ENCODE peak calls at places on chromosomes 6 and 20, in seven cellular contexts. J, K, E, R, Q, Z and L are unnamed samples.

GRCh38 chr6:159640322-159640721 is 52.7 kb downstream of the SOD2 start:
- DNase-seq in J (no peak), K (no peak), E (no peak), R (no peak), Q (no peak), Z (no peak), L (no peak)

GRCh38 chr20:39333211-39333610 is 371.1 kb downstream of the DHX35 start:
- DNase-seq in J (no peak), K (no peak), E (no peak), R (no peak), Q (no peak), Z (no peak), L (no peak)

GRCh38 chr6:43578748-43579147 is 2.8 kb downstream of the POLH start:
- DNase-seq in J (no peak), K (peak; percentile 23), E (no peak), R (no peak), Q (no peak), Z (no peak), L (no peak)

GRCh38 chr6:136035378-136036070 is 184.0 kb downstream of the PDE7B start:
- DNase-seq in J (peak; percentile 60), K (peak; percentile 72), E (no peak), R (peak; percentile 47), Q (no peak), Z (no peak), L (no peak)

GRCh38 chr6:85476532-85476931 is 26.6 kb downstream of the NT5E start:
- DNase-seq in J (no peak), K (no peak), E (no peak), R (no peak), Q (no peak), Z (no peak), L (no peak)

GRCh38 chr6:89057759-89058158 is 22.8 kb upstream of the PNRC1 start:
- DNase-seq in J (no peak), K (no peak), E (no peak), R (no peak), Q (no peak), Z (no peak), L (no peak)

GRCh38 chr20:44993343-44993742 is 27.0 kb downstream of the STK4 start:
- DNase-seq in J (peak; percentile 4), K (no peak), E (no peak), R (no peak), Q (no peak), Z (no peak), L (no peak)

GRCh38 chr6:40138273-40138720 is 204.0 kb upstream of the MOCS1 start:
- DNase-seq in J (no peak), K (no peak), E (no peak), R (no peak), Q (no peak), Z (no peak), L (no peak)

GRCh38 chr20:58306421-58307261 is 2.9 kb upstream of the RAB22A start:
- DNase-seq in J (no peak), K (peak; percentile 42), E (no peak), R (peak; percentile 66), Q (no peak), Z (peak; percentile 68), L (peak; percentile 17)

GRCh38 chr20:49687595-49688567 is 25.8 kb downstream of the B4GALT5 start:
- DNase-seq in J (no peak), K (no peak), E (no peak), R (no peak), Q (no peak), Z (no peak), L (no peak)

GRCh38 chr6:160831751-160832150 is 129.7 kb downstream of the PLG start:
- DNase-seq in J (no peak), K (no peak), E (no peak), R (no peak), Q (no peak), Z (no peak), L (no peak)

GRCh38 chr6:51466427-51466826 is 621.0 kb downstream of the PKHD1 start:
- DNase-seq in J (no peak), K (no peak), E (peak; percentile 97), R (no peak), Q (no peak), Z (no peak), L (no peak)

GRCh38 chr6:31958412-31958740 is 395 bp downstream of the NELFE start:
- DNase-seq in J (no peak), K (no peak), E (no peak), R (no peak), Q (no peak), Z (no peak), L (no peak)

GRCh38 chr6:116036075-116036773 is 24.5 kb downstream of the FRK start:
- DNase-seq in J (no peak), K (no peak), E (no peak), R (no peak), Q (no peak), Z (no peak), L (no peak)

GRCh38 chr6:161486326-161486725 is 212.5 kb upstream of the AGPAT4 start:
- DNase-seq in J (peak; percentile 41), K (peak; percentile 63), E (no peak), R (peak; percentile 65), Q (no peak), Z (no peak), L (no peak)

GRCh38 chr20:63499333-63499969 is 568 bp upstream of the EEF1A2 start:
- DNase-seq in J (no peak), K (no peak), E (no peak), R (no peak), Q (no peak), Z (peak; percentile 62), L (no peak)

GRCh38 chr6:37314803-37315515 is 38.8 kb upstream of the RNF8 start:
- DNase-seq in J (peak; percentile 60), K (peak; percentile 48), E (peak; percentile 85), R (peak; percentile 27), Q (no peak), Z (no peak), L (no peak)

GRCh38 chr20:54116550-54117235 is 46.3 kb upstream of the BCAS1 start:
- DNase-seq in J (no peak), K (no peak), E (no peak), R (no peak), Q (no peak), Z (no peak), L (no peak)
- H3K4me3 ChIP-seq in J (no peak overlapping the region), K (no peak overlapping the region), E (no peak overlapping the region), R (no peak overlapping the region), Q (no peak overlapping the region), Z (no peak overlapping the region), L (no peak overlapping the region)

GRCh38 chr6:33211666-33212422 is 3.5 kb downstream of the RING1 start:
- DNase-seq in J (no peak), K (no peak), E (peak; percentile 73), R (no peak), Q (no peak), Z (no peak), L (no peak)
- TF ChIP-seq CTCF in J (no peak), K (no peak), E (peak; percentile 52), R (no peak), Q (no peak), Z (no peak), L (no peak)

GRCh38 chr6:48110436-48111142 is 408 bp downstream of the PTCHD4 start:
- DNase-seq in J (peak; percentile 12), K (no peak), E (no peak), R (no peak), Q (no peak), Z (no peak), L (no peak)
- H3K4me3 ChIP-seq in J (peak overlapping the region; percentile 61), K (peak overlapping the region; percentile 33), E (peak overlapping the region; percentile 88), R (peak overlapping the region; percentile 61), Q (no peak overlapping the region), Z (peak overlapping the region; percentile 43), L (peak overlapping the region; percentile 39)

GRCh38 chr6:164109770-164110140 is 695.2 kb downstream of the QKI start:
- DNase-seq in J (no peak), K (peak; percentile 1), E (peak; percentile 41), R (no peak), Q (no peak), Z (no peak), L (no peak)
- TF ChIP-seq CTCF in J (peak; percentile 4), K (no peak), E (peak; percentile 56), R (peak; percentile 63), Q (peak; percentile 60), Z (peak; percentile 52), L (no peak)

GRCh38 chr6:96520039-96520850 is 1.4 kb upstream of the UFL1 start:
- DNase-seq in J (peak; percentile 0), K (peak; percentile 1), E (no peak), R (peak; percentile 58), Q (no peak), Z (no peak), L (no peak)
- H3K4me3 ChIP-seq in J (peak overlapping the region; percentile 78), K (peak overlapping the region; percentile 67), E (peak overlapping the region; percentile 97), R (peak overlapping the region; percentile 94), Q (peak overlapping the region; percentile 79), Z (peak overlapping the region; percentile 90), L (peak overlapping the region; percentile 84)

GRCh38 chr6:149749594-149750135 is at the start of gene PCMT1:
- DNase-seq in J (peak; percentile 89), K (peak; percentile 96), E (peak; percentile 84), R (peak; percentile 92), Q (peak; percentile 87), Z (peak; percentile 95), L (no peak)

GRCh38 chr6:149751239-149751638 is 1.7 kb downstream of the PCMT1 start:
- DNase-seq in J (no peak), K (no peak), E (no peak), R (no peak), Q (no peak), Z (no peak), L (no peak)

GRCh38 chr6:149750136-149750609 is 632 bp downstream of the PCMT1 start:
- DNase-seq in J (peak; percentile 34), K (peak; percentile 64), E (peak; percentile 76), R (peak; percentile 52), Q (peak; percentile 26), Z (no peak), L (no peak)

GRCh38 chr6:149746147-149746946 is at the start of gene NUP43:
- DNase-seq in J (peak; percentile 96), K (peak; percentile 98), E (peak; percentile 96), R (peak; percentile 95), Q (peak; percentile 91), Z (peak; percentile 95), L (peak; percentile 63)
- TF ChIP-seq CTCF in J (peak; percentile 28), K (peak; percentile 32), E (peak; percentile 38), R (peak; percentile 45), Q (peak; percentile 74), Z (peak; percentile 60), L (peak; percentile 51)

GRCh38 chr6:27007020-27007419 is 240.5 kb upstream of the PRSS16 start:
- DNase-seq in J (no peak), K (no peak), E (no peak), R (no peak), Q (no peak), Z (no peak), L (no peak)
- H3K4me3 ChIP-seq in J (no peak overlapping the region), K (no peak overlapping the region), E (no peak overlapping the region), R (no peak overlapping the region), Q (no peak overlapping the region), Z (no peak overlapping the region), L (no peak overlapping the region)